ENCODE peak calls at places on chromosome 6, in eight cellular contexts. Z is uterus, Q is right lobe of liver, W is tibial artery, H is tibial nerve, P is psoas muscle, O is Caco-2, X is Peyer's patch. C is an unnamed sample. For H3K4me1 and H3K27me3, the result is how much of the 10 kb centered on the place peaks cover.

GRCh38 chr6:11899645-11900044 is 112.5 kb upstream of the HIVEP1 start:
- DNase-seq in X (no peak), P (no peak), H (no peak), Z (no peak), O (no peak), W (no peak), Q (no peak), C (no peak)

GRCh38 chr6:167441653-167442644 is 117.1 kb downstream of the TTLL2 start:
- DNase-seq in W (no peak), X (no peak), O (no peak), Q (no peak), H (no peak), P (no peak), Z (no peak), C (no peak)

GRCh38 chr6:157273756-157274088 is 49.6 kb downstream of the TMEM242 start:
- DNase-seq in Q (no peak), W (no peak), X (peak), Z (peak), P (no peak), H (no peak), O (no peak), C (no peak)

GRCh38 chr6:124999105-124999764 is 37.0 kb downstream of the RNF217 start:
- DNase-seq in X (no peak), W (no peak), P (no peak), O (no peak), H (no peak), Z (no peak), Q (no peak), C (no peak)

GRCh38 chr6:44915111-44915510 is 413.0 kb upstream of the RUNX2 start:
- DNase-seq in Q (no peak), X (no peak), W (no peak), Z (no peak), O (no peak), P (no peak), H (no peak), C (peak)

GRCh38 chr6:131029661-131030297 is 33.3 kb downstream of the EPB41L2 start:
- DNase-seq in Z (no peak), P (no peak), H (no peak), O (no peak), X (no peak), Q (no peak), W (no peak), C (peak)

GRCh38 chr6:53956068-53956711 is 155.1 kb upstream of the MLIP start:
- DNase-seq in P (peak), H (peak), O (peak), X (no peak), W (peak), Z (peak), Q (peak), C (peak)

GRCh38 chr6:80638222-80639055 is 532.0 kb downstream of the BCKDHB start:
- DNase-seq in O (peak), W (peak), Q (peak), X (no peak), H (no peak), P (peak), Z (peak), C (peak)

GRCh38 chr6:130233332-130233731 is 10.6 kb upstream of the SAMD3 start:
- DNase-seq in H (no peak), X (no peak), P (no peak), O (no peak), W (no peak), Z (no peak), Q (no peak), C (peak)

GRCh38 chr6:4635666-4636065 is 140.5 kb upstream of the CDYL start:
- DNase-seq in Z (no peak), X (no peak), O (no peak), Q (no peak), H (no peak), P (no peak), W (no peak), C (no peak)

GRCh38 chr6:32140420-32141046 is 10.4 kb upstream of the FKBPL start:
- DNase-seq in Q (no peak), P (no peak), X (no peak), Z (no peak), H (no peak), O (no peak), W (no peak), C (no peak)

GRCh38 chr6:135504734-135505133 is 7.2 kb upstream of the AHI1 start:
- DNase-seq in H (no peak), Z (no peak), O (no peak), Q (no peak), X (no peak), W (no peak), P (no peak), C (no peak)

DNA sequence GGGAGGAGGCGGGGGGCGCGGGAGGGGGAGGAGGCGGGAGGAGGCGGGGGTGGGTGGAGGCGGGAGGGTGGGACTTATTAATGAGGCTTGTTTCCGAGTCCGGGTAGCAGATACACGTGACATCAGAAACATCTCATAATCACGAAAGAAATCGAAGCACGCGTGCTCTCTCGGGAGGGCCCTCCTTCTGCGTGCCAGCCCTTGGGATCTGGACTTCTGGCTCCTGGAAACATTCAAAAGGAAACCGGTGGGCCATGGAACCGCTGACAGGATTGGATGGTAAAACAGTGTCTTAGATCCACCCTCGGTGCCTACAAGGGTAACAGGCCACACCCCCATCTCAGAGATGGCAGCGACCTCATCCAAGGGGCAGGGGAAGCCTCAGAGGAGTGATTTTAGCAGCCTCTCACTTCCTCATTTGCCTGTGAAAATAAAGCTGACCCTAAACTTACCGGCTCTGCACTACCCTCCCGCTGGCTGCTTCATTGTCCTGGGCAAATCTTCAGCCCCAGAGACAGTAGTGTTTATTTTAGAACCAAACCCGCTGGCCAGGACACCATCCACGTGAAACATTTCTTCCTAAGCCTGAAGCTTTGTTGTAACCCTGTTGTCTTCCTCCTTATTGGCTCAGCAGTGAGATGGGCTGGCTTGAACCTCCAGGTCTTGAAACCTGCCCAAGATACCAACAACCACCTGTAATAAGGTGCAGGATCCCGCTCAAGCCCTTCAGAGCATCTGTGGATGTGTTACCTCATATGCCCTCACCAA is 97.5 kb downstream of the PSMG4 start:
- DNase-seq in X (peak), H (peak), Z (peak), Q (peak), O (no peak), P (peak), W (peak), C (no peak)
- H3K4me1 ChIP-seq in X (under half), H (under half), Z (under half), Q (under half), O (under half), P (under half), W (under half), C (under half)

GRCh38 chr6:29568021-29568420 is 8.5 kb upstream of the UBD start:
- DNase-seq in H (no peak), O (no peak), Z (no peak), W (no peak), P (no peak), X (no peak), Q (no peak), C (peak)
- H3K27me3 ChIP-seq in H (under half), O (under half), Z (under half), W (under half), P (under half), X (under half), Q (under half), C (under half)

GRCh38 chr6:158807515-158808441 is 11.4 kb downstream of the EZR start:
- DNase-seq in W (no peak), H (no peak), O (no peak), P (no peak), Z (no peak), X (peak), Q (no peak), C (no peak)

GRCh38 chr6:158805698-158806373 is 13.3 kb downstream of the EZR start:
- DNase-seq in Z (no peak), H (no peak), Q (no peak), X (peak), P (no peak), W (no peak), O (no peak), C (no peak)

GRCh38 chr6:158799051-158799792 is 19.9 kb downstream of the EZR start:
- DNase-seq in X (no peak), Q (peak), Z (peak), W (no peak), H (no peak), O (no peak), P (no peak), C (peak)

GRCh38 chr6:158801655-158802294 is 17.4 kb downstream of the EZR start:
- DNase-seq in Q (peak), O (no peak), X (peak), P (peak), Z (no peak), W (no peak), H (peak), C (no peak)

DNA sequence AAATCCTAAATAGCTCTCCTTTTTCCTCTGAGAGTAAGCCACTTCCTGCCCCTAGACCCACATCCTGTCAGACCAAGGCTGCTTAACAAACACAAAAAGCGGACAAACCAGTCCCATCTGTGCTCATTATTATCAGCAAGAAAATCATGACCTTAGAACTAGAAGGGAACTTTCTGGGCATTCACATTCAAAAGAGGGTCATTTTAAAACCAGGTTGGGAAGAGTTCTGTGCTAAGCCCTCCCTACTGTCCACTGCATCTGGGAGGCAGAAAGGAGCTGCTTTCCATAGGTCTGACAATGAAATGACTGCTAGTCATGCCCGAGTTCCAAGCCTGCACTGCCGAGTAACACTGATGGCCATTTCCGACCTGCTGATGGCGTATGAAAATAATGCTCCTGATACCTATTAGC is 15.4 kb downstream of the EZR start:
- DNase-seq in Z (no peak), P (no peak), O (peak), X (peak), Q (no peak), W (no peak), H (no peak), C (no peak)
- H3K4me1 ChIP-seq in Z (under half), P (under half), O (half or more), X (under half), Q (under half), W (under half), H (under half), C (under half)

DNA sequence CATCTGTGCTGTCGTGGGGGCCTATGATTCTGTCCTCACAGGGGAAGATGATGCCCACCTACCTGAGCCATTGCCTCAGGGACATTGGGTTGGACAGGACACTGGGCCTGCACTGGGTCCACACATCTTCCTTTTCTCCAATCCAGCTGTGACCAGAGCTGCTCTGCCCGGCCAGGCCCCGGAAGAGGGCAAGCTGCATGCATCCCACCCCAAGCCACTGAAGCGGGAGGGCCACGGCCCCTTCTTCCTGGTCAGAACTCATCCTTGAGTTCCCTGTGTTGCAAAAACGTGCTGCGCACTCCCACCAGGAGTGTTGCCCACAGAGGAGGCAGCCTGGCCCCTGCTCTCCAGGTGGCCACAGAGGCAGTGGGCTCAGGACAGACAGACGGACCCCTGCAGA is 38.2 kb downstream of the SPDEF start:
- DNase-seq in H (no peak), O (no peak), P (no peak), Q (no peak), W (no peak), X (no peak), Z (no peak), C (no peak)
- H3K27me3 ChIP-seq in H (under half), O (under half), P (under half), Q (under half), W (under half), X (under half), Z (under half), C (half or more)

C was measured in adipocyte.